ENCODE peak calls at places on chromosomes 1 and 21, in four cellular contexts. R, W, L and Y are unnamed samples. For H3K4me1, the result is how much of the 10 kb centered on the place peaks cover.

GRCh38 chr21:46189213-46189958 is 5.1 kb upstream of the SPATC1L start:
- DNase-seq in R (no peak), W (no peak), L (no peak), Y (no peak)

GRCh38 chr21:37430184-37430821 is 63.7 kb downstream of the DYRK1A start:
- DNase-seq in R (peak), W (no peak), L (no peak), Y (no peak)

GRCh38 chr1:145960468-145961108 is 2.8 kb upstream of the LIX1L start:
- DNase-seq in R (peak), W (no peak), L (peak), Y (peak)

GRCh38 chr1:59705849-59706599 is 108.7 kb upstream of the HOOK1 start:
- DNase-seq in R (no peak), W (no peak), L (no peak), Y (no peak)

GRCh38 chr1:42340898-42341297 is 5.9 kb upstream of the FOXJ3 start:
- DNase-seq in R (no peak), W (no peak), L (no peak), Y (no peak)

GRCh38 chr21:42437786-42438185 is 34.1 kb downstream of the UBASH3A start:
- DNase-seq in R (no peak), W (no peak), L (no peak), Y (no peak)

GRCh38 chr1:225484657-225485606 is 57.1 kb upstream of the LBR start:
- DNase-seq in R (no peak), W (no peak), L (peak), Y (no peak)

GRCh38 chr1:228313536-228314277 is 92.9 kb downstream of the TRIM11 start:
- DNase-seq in R (no peak), W (no peak), L (no peak), Y (no peak)

GRCh38 chr1:177181631-177182291 is 11.0 kb downstream of the BRINP2 start:
- DNase-seq in R (peak), W (no peak), L (peak), Y (peak)

GRCh38 chr1:240906477-240906876 is 294.5 kb upstream of the GREM2 start:
- DNase-seq in R (no peak), W (no peak), L (no peak), Y (no peak)

GRCh38 chr1:102838016-102838415 is 270.3 kb downstream of the COL11A1 start:
- DNase-seq in R (no peak), W (no peak), L (no peak), Y (no peak)

GRCh38 chr1:39528082-39528481 is 36.6 kb downstream of the BMP8A start:
- DNase-seq in R (no peak), W (no peak), L (no peak), Y (no peak)

GRCh38 chr1:246639732-246640131 is 73.5 kb downstream of the CNST start:
- DNase-seq in R (no peak), W (no peak), L (no peak), Y (no peak)

GRCh38 chr21:36976882-36977651 is 10.6 kb upstream of the HLCS start:
- DNase-seq in R (peak), W (peak), L (peak), Y (peak)

GRCh38 chr1:163570061-163570460 is 248.3 kb downstream of the NUF2 start:
- DNase-seq in R (no peak), W (no peak), L (no peak), Y (no peak)

GRCh38 chr1:157104598-157105293 is 5.1 kb upstream of the ETV3L start:
- DNase-seq in R (no peak), W (no peak), L (no peak), Y (no peak)

GRCh38 chr1:112695276-112695675 is 11.7 kb downstream of the RHOC start:
- DNase-seq in R (no peak), W (no peak), L (no peak), Y (no peak)

GRCh38 chr1:221800831-221801610 is 59.1 kb upstream of the DUSP10 start:
- DNase-seq in R (no peak), W (no peak), L (peak), Y (no peak)

DNA sequence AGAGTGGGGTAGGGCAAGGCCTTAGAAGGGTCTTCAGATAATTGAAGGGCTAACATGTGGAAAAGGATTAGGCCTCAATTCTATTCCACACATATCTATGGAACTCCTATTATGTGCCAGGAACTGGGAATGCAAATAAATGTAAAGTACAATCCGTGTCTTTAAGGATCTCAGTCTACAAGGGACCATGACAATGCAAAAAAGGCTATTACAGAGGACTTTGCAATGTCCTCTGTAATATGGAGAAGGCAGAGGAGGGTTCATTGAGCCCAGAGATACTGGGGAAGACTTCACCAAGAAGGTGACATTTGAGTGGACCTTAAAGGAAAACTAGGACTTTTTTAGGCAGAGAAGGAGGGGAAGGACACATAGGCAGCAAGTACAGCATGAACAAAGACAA is 4.5 kb upstream of the SCMH1 start:
- DNase-seq in R (no peak), W (no peak), L (no peak), Y (no peak)
- H3K4me1 ChIP-seq in R (under half), W (under half), L (under half), Y (under half)

GRCh38 chr1:1259540-1259939 is 13.0 kb upstream of the C1QTNF12 start:
- DNase-seq in R (no peak), W (no peak), L (no peak), Y (no peak)

GRCh38 chr1:1259948-1260614 is 13.6 kb upstream of the C1QTNF12 start:
- DNase-seq in R (no peak), W (no peak), L (no peak), Y (no peak)

GRCh38 chr1:1256956-1257871 is 10.7 kb upstream of the C1QTNF12 start:
- DNase-seq in R (no peak), W (no peak), L (no peak), Y (no peak)

GRCh38 chr1:1260843-1261560 is 12.7 kb downstream of the UBE2J2 start:
- DNase-seq in R (no peak), W (no peak), L (no peak), Y (no peak)

DNA sequence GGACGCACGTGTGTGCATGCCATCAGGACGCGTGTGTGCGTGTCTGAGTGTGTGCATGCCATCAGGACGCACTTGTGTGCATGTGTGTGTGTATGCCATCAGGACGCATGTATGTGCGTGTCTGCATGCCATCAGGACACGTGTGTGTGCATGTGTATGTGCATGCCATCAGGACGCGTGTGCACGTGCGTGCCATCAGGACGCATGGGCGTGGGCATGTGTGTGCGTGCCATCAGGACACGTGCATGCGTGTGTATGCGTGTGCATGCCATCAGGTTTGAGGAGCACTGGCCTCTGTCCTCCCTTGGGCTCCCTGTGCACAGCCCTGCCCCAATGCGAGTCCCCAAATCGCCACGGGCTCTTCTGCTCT is 12.6 kb upstream of the C1QTNF12 start:
- DNase-seq in R (no peak), W (no peak), L (no peak), Y (no peak)
- H3K9ac ChIP-seq in R (no peak), W (no peak), L (no peak), Y (no peak)

GRCh38 chr1:167022384-167022783 is 33.3 kb downstream of the MAEL start:
- DNase-seq in R (no peak), W (no peak), L (no peak), Y (no peak)
- TF ChIP-seq SUZ12 in R (no peak), W (no peak), L (no peak), Y (no peak)

GRCh38 chr1:36387141-36387949 is 1.6 kb upstream of the STK40 start:
- DNase-seq in R (no peak), W (no peak), L (no peak), Y (no peak)

GRCh38 chr1:36383240-36383639 is 2.5 kb downstream of the STK40 start:
- DNase-seq in R (no peak), W (no peak), L (no peak), Y (no peak)

GRCh38 chr1:36384542-36385409 is 948 bp downstream of the STK40 start:
- DNase-seq in R (peak), W (no peak), L (peak), Y (no peak)

GRCh38 chr1:36386262-36387140 is 777 bp upstream of the STK40 start:
- DNase-seq in R (peak), W (peak), L (peak), Y (peak)

GRCh38 chr1:36385410-36386261 is at the start of gene STK40:
- DNase-seq in R (peak), W (peak), L (peak), Y (peak)
- H3K4me1 ChIP-seq in R (half or more), W (under half), L (under half), Y (under half)

DNA sequence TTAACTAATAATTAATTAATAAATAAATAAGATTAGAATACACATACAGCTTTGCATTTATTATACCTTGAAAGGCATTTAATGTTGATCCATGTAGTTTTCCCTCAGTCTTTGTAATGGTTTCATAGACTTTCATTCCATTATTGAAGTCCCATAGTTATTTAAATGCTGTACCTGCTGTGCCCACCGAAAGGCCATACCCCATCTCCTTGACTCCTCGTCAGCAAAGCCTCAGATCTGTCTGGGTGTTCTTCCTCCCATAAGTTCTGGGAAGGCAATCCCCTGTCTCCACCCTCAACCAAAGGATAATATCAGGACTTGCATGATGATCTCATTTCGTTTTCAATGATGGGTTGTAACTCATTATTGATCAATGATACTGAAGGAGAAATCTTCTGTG is 17.1 kb downstream of the CCN1 start:
- DNase-seq in R (no peak), W (no peak), L (no peak), Y (no peak)
- H3K9ac ChIP-seq in R (no peak), W (no peak), L (no peak), Y (no peak)

GRCh38 chr1:152348447-152348846 is 11.4 kb downstream of the FLG2 start:
- DNase-seq in R (no peak), W (no peak), L (no peak), Y (no peak)
- TF ChIP-seq SUZ12 in R (no peak), W (no peak), L (no peak), Y (no peak)

GRCh38 chr1:223709598-223709997 is 2.7 kb upstream of the CAPN2 start:
- DNase-seq in R (no peak), W (no peak), L (no peak), Y (no peak)

GRCh38 chr1:223706077-223706988 is 6.0 kb upstream of the CAPN2 start:
- DNase-seq in R (peak), W (no peak), L (no peak), Y (no peak)

GRCh38 chr1:223708651-223709268 is 3.6 kb upstream of the CAPN2 start:
- DNase-seq in R (no peak), W (no peak), L (no peak), Y (no peak)

GRCh38 chr1:223708001-223708359 is 4.4 kb upstream of the CAPN2 start:
- DNase-seq in R (peak), W (no peak), L (no peak), Y (no peak)

DNA sequence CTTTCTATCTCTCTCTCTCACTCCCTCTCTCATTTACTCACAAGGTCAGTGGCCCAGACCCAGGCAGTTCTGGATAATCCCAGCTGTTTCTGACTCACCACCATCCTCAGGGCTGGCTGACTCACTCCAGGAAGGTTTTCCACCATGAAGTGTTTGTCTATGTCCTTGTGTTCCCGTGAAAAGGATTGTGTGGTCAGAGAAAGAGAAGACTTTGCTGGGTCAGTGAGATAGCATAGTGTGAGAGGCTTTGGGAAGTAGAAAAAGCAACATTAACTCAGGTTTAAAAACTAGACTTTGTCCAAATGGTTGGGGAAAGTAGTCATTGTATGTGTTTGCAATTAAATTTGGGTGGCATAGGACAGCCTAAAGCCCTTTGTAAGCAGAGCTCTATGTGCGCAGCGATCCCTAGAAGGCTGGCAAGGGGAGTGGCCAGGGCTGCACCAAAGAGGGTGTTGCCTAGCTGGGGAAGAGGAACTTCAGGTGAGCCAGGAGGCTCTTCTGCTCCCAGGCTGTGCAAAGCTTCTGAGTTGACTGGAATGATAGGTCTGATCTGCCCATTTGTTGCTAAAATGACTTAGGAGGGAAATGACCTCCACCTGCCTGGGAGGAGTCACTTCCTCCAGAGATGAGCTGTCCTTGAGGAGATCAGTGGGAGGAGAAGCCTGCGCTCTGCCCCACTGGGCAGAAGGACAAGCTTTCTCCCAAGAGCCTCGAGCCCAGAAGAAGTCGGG is 4.9 kb upstream of the CAPN2 start:
- DNase-seq in R (peak), W (no peak), L (no peak), Y (no peak)
- H3K4me1 ChIP-seq in R (half or more), W (under half), L (under half), Y (under half)

GRCh38 chr1:94677714-94678113 is 136.2 kb upstream of the F3 start:
- DNase-seq in R (no peak), W (no peak), L (no peak), Y (no peak)
- H3K9ac ChIP-seq in R (no peak), W (no peak), L (no peak), Y (no peak)